ENCODE peak calls at places on chromosome 16, in seven cellular contexts. I is amniotic stem cell; O is HTR-8/SVneo; R is CD4-positive, CD25-positive, alpha-beta regulatory T cell; F is fibroblast of lung; H is NCI-H460; U is Calu3. Z is an unnamed sample.

GRCh38 chr16:22296225-22297113 is 740 bp upstream of the POLR3E start:
- DNase-seq in I (no peak), O (peak; percentile 17), R (peak; percentile 13), F (no peak), H (no peak), U (no peak), Z (no peak)

GRCh38 chr16:2471016-2471652 is at the start of gene NTN3:
- DNase-seq in I (no peak), O (no peak), R (no peak), F (no peak), H (no peak), U (no peak), Z (no peak)

GRCh38 chr16:59290718-59291117 is 556.6 kb upstream of the GOT2 start:
- DNase-seq in I (no peak), O (no peak), R (no peak), F (no peak), H (no peak), U (no peak), Z (no peak)

GRCh38 chr16:81610144-81610842 is 165.7 kb downstream of the CMIP start:
- DNase-seq in I (no peak), O (peak; percentile 54), R (no peak), F (peak; percentile 90), H (no peak), U (peak; percentile 51), Z (no peak)

GRCh38 chr16:31485571-31485970 is 2.6 kb downstream of the SLC5A2 start:
- DNase-seq in I (no peak), O (no peak), R (no peak), F (no peak), H (no peak), U (no peak), Z (no peak)

GRCh38 chr16:23597003-23597756 is 1.1 kb upstream of the NDUFAB1 start:
- DNase-seq in I (no peak), O (no peak), R (peak; percentile 20), F (no peak), H (peak; percentile 38), U (peak; percentile 15), Z (no peak)

GRCh38 chr16:50497592-50497991 is 50.6 kb upstream of the NKD1 start:
- DNase-seq in I (no peak), O (peak; percentile 23), R (no peak), F (peak; percentile 79), H (no peak), U (no peak), Z (no peak)

GRCh38 chr16:13936596-13937081 is 16.7 kb downstream of the ERCC4 start:
- DNase-seq in I (no peak), O (no peak), R (no peak), F (peak; percentile 56), H (peak; percentile 33), U (no peak), Z (no peak)

GRCh38 chr16:3655791-3656490 is 1.4 kb downstream of the DNASE1 start:
- DNase-seq in I (no peak), O (no peak), R (no peak), F (no peak), H (no peak), U (no peak), Z (no peak)

GRCh38 chr16:35506018-35506897 is 2046.8 kb downstream of the TP53TG3F start:
- DNase-seq in I (no peak), O (no peak), R (no peak), F (no peak), H (no peak), U (no peak), Z (no peak)

GRCh38 chr16:5709889-5710288 is 612.3 kb upstream of the EEF2KMT start:
- DNase-seq in I (no peak), O (no peak), R (no peak), F (peak; percentile 13), H (no peak), U (peak; percentile 37), Z (no peak)

GRCh38 chr16:49800876-49801275 is 55.0 kb downstream of the ZNF423 start:
- DNase-seq in I (no peak), O (no peak), R (no peak), F (no peak), H (no peak), U (no peak), Z (no peak)

GRCh38 chr16:86408685-86409084 is 101.6 kb upstream of the FOXF1 start:
- DNase-seq in I (no peak), O (no peak), R (no peak), F (no peak), H (no peak), U (no peak), Z (no peak)

GRCh38 chr16:14302031-14302398 is 230.9 kb downstream of the MRTFB start:
- DNase-seq in I (peak; percentile 69), O (peak; percentile 63), R (no peak), F (peak; percentile 68), H (peak; percentile 65), U (peak; percentile 68), Z (no peak)

GRCh38 chr16:66585477-66586239 is 6.4 kb downstream of the CMTM2 start:
- DNase-seq in I (no peak), O (no peak), R (no peak), F (no peak), H (no peak), U (no peak), Z (peak; percentile 67)

GRCh38 chr16:89115216-89115949 is 21.7 kb downstream of the ACSF3 start:
- DNase-seq in I (no peak), O (no peak), R (peak; percentile 98), F (peak; percentile 88), H (no peak), U (no peak), Z (peak; percentile 91)

GRCh38 chr16:57480127-57480753 is 6.1 kb downstream of the DOK4 start:
- DNase-seq in I (no peak), O (no peak), R (no peak), F (peak; percentile 62), H (peak; percentile 56), U (peak; percentile 88), Z (no peak)

GRCh38 chr16:56263711-56264608 is 72.7 kb downstream of the GNAO1 start:
- DNase-seq in I (no peak), O (no peak), R (no peak), F (no peak), H (no peak), U (no peak), Z (no peak)

GRCh38 chr16:457732-458400 is 32.4 kb downstream of the RAB11FIP3 start:
- DNase-seq in I (no peak), O (peak; percentile 45), R (no peak), F (no peak), H (no peak), U (no peak), Z (no peak)

GRCh38 chr16:78493573-78493972 is 394.1 kb downstream of the WWOX start:
- DNase-seq in I (no peak), O (no peak), R (no peak), F (no peak), H (no peak), U (no peak), Z (no peak)

GRCh38 chr16:16000685-16001084 is 51.3 kb downstream of the ABCC1 start:
- DNase-seq in I (no peak), O (no peak), R (no peak), F (no peak), H (no peak), U (no peak), Z (no peak)

GRCh38 chr16:24580665-24581064 is 41.3 kb downstream of the RBBP6 start:
- DNase-seq in I (peak; percentile 47), O (peak; percentile 29), R (no peak), F (peak; percentile 28), H (peak; percentile 23), U (no peak), Z (no peak)

GRCh38 chr16:56203052-56203451 is 11.8 kb downstream of the GNAO1 start:
- DNase-seq in I (no peak), O (peak; percentile 14), R (peak; percentile 41), F (peak; percentile 1), H (peak; percentile 36), U (peak; percentile 25), Z (no peak)

GRCh38 chr16:56632160-56632847 is at the start of gene MT1M:
- DNase-seq in I (no peak), O (no peak), R (no peak), F (peak; percentile 23), H (no peak), U (no peak), Z (no peak)

GRCh38 chr16:53429221-53429943 is 4.9 kb upstream of the RBL2 start:
- DNase-seq in I (no peak), O (no peak), R (no peak), F (peak; percentile 60), H (no peak), U (peak; percentile 58), Z (no peak)

GRCh38 chr16:2372684-2373083 is 32.2 kb upstream of the ABCA3 start:
- DNase-seq in I (no peak), O (no peak), R (no peak), F (no peak), H (no peak), U (no peak), Z (no peak)

GRCh38 chr16:87017388-87018012 is 299.7 kb downstream of the C16orf95 start:
- DNase-seq in I (peak; percentile 44), O (peak; percentile 92), R (no peak), F (peak; percentile 94), H (peak; percentile 41), U (peak; percentile 77), Z (no peak)

GRCh38 chr16:86020971-86021370 is 122.0 kb downstream of the IRF8 start:
- DNase-seq in I (no peak), O (no peak), R (no peak), F (no peak), H (no peak), U (no peak), Z (no peak)

GRCh38 chr16:15682105-15682570 is 32.1 kb downstream of the NDE1 start:
- DNase-seq in I (peak; percentile 28), O (peak; percentile 32), R (peak; percentile 64), F (peak; percentile 68), H (peak; percentile 80), U (peak; percentile 69), Z (no peak)

GRCh38 chr16:24011237-24011636 is 175.5 kb downstream of the PRKCB start:
- DNase-seq in I (no peak), O (no peak), R (no peak), F (no peak), H (no peak), U (no peak), Z (no peak)

GRCh38 chr16:66901626-66902025 is 17.1 kb downstream of the CDH16 start:
- DNase-seq in I (no peak), O (no peak), R (no peak), F (no peak), H (no peak), U (no peak), Z (no peak)

GRCh38 chr16:87576191-87576590 is 26.1 kb upstream of the JPH3 start:
- DNase-seq in I (no peak), O (no peak), R (no peak), F (no peak), H (no peak), U (no peak), Z (no peak)

GRCh38 chr16:5385115-5385514 is 287.5 kb upstream of the EEF2KMT start:
- DNase-seq in I (no peak), O (no peak), R (no peak), F (no peak), H (no peak), U (no peak), Z (no peak)

GRCh38 chr16:57533366-57533617 is 3.1 kb downstream of the CCDC102A start:
- DNase-seq in I (no peak), O (no peak), R (no peak), F (no peak), H (no peak), U (no peak), Z (no peak)

GRCh38 chr16:16120382-16121184 is 102.7 kb downstream of the ABCC6 start:
- DNase-seq in I (no peak), O (no peak), R (no peak), F (no peak), H (no peak), U (no peak), Z (peak; percentile 67)

GRCh38 chr16:69890114-69890890 is 60.8 kb upstream of the CLEC18A start:
- DNase-seq in I (no peak), O (no peak), R (no peak), F (peak; percentile 58), H (peak; percentile 43), U (no peak), Z (no peak)

GRCh38 chr16:369866-370436 is 387 bp downstream of the MRPL28 start:
- DNase-seq in I (no peak), O (no peak), R (no peak), F (peak; percentile 23), H (no peak), U (no peak), Z (no peak)

Z was measured in KG1.